ENCODE peak calls at places on chromosome 7, in nine cellular contexts. C is SK-N-SH, T is foreskin fibroblast, I is fibroblast of lung, D is tibial nerve, S is fibroblast of pulmonary artery, J is A549, X is cardiac muscle cell, Q is GM10248. H is an unnamed sample.

GRCh38 chr7:87156709-87157108 is 4.5 kb downstream of the DMTF1 start:
- DNase-seq in D (no peak), J (no peak), S (no peak), Q (no peak), X (no peak), T (no peak), C (no peak), I (peak; percentile 13), H (no peak)

GRCh38 chr7:18890885-18891621 is 226.4 kb downstream of the TWIST1 start:
- DNase-seq in Q (no peak), S (no peak), T (no peak), J (no peak), X (peak; percentile 44), C (no peak), D (no peak), I (peak; percentile 64), H (no peak)

GRCh38 chr7:95190515-95190914 is 133.8 kb downstream of the PON1 start:
- DNase-seq in X (no peak), D (no peak), S (peak; percentile 15), J (no peak), Q (no peak), I (no peak), T (no peak), C (no peak), H (no peak)

GRCh38 chr7:91157579-91158320 is 106.5 kb upstream of the FZD1 start:
- DNase-seq in Q (no peak), S (no peak), I (no peak), X (no peak), T (no peak), J (no peak), D (no peak), C (no peak), H (no peak)

GRCh38 chr7:137127806-137128205 is 215.7 kb downstream of the PTN start:
- DNase-seq in S (peak; percentile 14), X (no peak), D (no peak), I (no peak), T (no peak), Q (no peak), J (no peak), C (no peak), H (no peak)

GRCh38 chr7:150879345-150879744 is 27.0 kb downstream of the AOC1 start:
- DNase-seq in J (no peak), I (no peak), T (no peak), X (peak; percentile 34), S (peak; percentile 51), Q (no peak), D (no peak), C (no peak), H (no peak)

GRCh38 chr7:122802211-122802833 is 83.9 kb downstream of the CADPS2 start:
- DNase-seq in D (no peak), X (peak; percentile 18), S (peak; percentile 49), C (no peak), Q (no peak), J (no peak), I (no peak), T (no peak), H (no peak)

GRCh38 chr7:148819697-148820332 is 64.3 kb downstream of the EZH2 start:
- DNase-seq in T (peak; percentile 49), I (peak; percentile 17), D (no peak), S (peak; percentile 47), J (no peak), C (no peak), Q (no peak), X (peak; percentile 41), H (peak; percentile 40)

GRCh38 chr7:135274495-135275268 is 41.0 kb downstream of the STRA8 start:
- DNase-seq in X (peak; percentile 84), Q (peak; percentile 73), T (peak; percentile 84), S (peak; percentile 86), D (peak; percentile 49), J (peak; percentile 80), I (peak; percentile 83), C (peak; percentile 85), H (peak; percentile 74)

DNA sequence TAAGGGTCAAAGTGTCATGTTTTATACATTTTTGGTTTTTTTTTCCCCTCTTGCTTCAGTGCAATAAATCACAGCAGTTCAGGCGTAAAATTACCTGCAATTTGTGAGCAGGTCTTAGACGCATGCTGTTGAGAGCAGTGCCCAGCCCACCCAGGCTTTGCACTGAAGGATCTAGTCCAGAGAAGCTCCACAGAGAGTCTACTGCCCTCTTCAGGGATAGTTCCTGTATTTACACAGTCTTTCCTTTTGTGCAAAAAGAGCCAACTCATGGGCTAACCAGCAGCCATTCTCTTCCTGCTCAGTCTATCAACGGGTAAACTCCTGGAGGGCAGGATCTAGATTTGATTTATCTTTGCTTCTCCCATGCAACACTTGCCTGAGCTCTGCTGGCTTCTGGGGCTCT is 82.2 kb upstream of the NAMPT start:
- DNase-seq in Q (peak; percentile 29), I (peak; percentile 36), X (peak; percentile 65), C (no peak), D (no peak), J (no peak), S (peak; percentile 62), T (peak; percentile 38), H (peak; percentile 40)
- TF ChIP-seq CTCF in Q (peak; percentile 15), I (no peak), X (peak; percentile 46), C (peak; percentile 47), D (no peak), J (no peak), S (peak; percentile 49), T (peak; percentile 14), H (peak; percentile 48)

GRCh38 chr7:38748056-38748610 is 117.0 kb upstream of the AMPH start:
- DNase-seq in T (peak; percentile 37), S (peak; percentile 49), Q (no peak), I (peak; percentile 27), D (no peak), J (peak; percentile 38), C (peak; percentile 16), X (peak; percentile 37), H (peak; percentile 13)
- TF ChIP-seq CTCF in T (peak; percentile 38), S (peak; percentile 51), Q (peak; percentile 2), I (peak; percentile 43), D (no peak), J (peak; percentile 55), C (peak; percentile 66), X (peak; percentile 40), H (peak; percentile 53)

DNA sequence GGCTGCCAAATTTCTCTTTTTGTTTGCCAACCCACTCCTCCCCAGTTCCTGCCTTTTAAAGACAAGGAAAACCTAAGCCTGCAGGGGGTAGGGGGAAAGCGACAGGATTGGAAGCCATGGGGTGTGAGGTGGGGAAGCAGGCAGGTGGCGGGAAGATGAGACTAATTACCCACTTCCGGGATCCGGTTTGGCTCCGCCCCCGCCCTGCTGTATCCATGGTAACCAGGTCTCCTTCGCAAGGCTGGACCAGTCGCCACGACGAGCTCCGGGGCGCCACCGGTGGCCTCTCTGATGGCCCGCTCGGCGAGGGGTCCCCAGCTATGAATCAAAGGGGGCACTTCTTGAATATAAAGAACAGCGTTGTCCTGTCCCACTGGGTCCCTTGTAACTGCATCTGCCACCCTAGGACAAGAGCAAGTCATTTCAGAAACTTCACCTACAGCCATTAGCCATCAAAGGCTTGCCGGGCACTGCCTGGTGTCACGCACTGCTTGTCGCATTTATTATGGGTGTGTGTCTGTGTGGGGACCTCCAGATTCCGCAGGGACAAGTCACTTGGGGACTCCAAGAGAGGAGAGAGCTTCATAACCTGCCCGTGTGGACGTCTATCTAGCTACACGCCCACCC is 55.4 kb upstream of the LMTK2 start:
- DNase-seq in T (no peak), I (no peak), X (no peak), S (no peak), J (no peak), C (peak; percentile 81), D (no peak), Q (no peak), H (no peak)
- TF ChIP-seq CTCF in T (no peak), I (no peak), X (no peak), S (no peak), J (no peak), C (no peak), D (no peak), Q (no peak), H (no peak)

GRCh38 chr7:98993024-98993897 is 114.9 kb downstream of the TRRAP start:
- DNase-seq in X (no peak), T (no peak), J (no peak), Q (no peak), I (no peak), D (no peak), S (no peak), C (no peak), H (no peak)
- TF ChIP-seq CTCF in X (no peak), T (no peak), J (no peak), Q (no peak), I (no peak), D (no peak), S (peak; percentile 5), C (peak; percentile 33), H (no peak)

DNA sequence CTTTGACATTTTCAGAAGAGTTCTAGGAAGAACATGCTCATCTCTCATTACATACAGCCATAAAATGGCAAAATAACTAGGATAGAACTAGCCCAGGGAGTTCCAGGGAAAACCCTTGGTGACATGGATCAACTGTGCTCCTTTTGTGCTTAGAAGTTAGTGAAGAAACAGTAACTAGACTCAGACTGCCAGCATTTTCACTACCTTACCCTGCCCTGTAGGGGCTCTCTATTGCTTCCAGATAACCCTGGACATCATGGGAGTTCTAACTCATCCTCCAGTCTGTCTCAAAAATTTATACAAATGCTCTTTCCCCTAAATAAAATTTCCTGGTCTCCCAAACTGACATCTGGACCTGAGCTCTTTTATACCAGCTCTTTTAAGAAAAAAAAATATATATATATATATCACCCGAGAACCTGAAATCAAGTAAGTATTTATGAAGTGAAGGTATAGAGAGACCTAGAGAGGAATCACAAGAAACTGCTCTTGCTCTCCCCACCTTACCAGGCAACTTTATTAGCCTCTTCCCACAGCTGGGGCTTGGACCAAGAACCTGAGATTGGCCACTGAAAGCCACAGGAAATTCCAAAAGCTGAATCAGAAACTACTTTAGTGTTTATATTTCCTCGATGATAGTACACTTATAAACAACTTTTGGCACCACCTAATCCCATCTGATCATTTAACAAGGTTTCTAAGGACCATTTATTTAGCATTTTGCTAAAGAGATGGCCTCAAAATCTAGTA is 101.4 kb downstream of the RELN start:
- DNase-seq in D (no peak), Q (no peak), I (no peak), J (no peak), S (no peak), X (no peak), T (no peak), C (no peak), H (no peak)
- TF ChIP-seq CTCF in D (no peak), Q (no peak), I (no peak), J (no peak), S (no peak), X (no peak), T (no peak), C (peak; percentile 13), H (peak; percentile 8)

GRCh38 chr7:11835260-11835659 is 3.3 kb upstream of the THSD7A start:
- DNase-seq in S (peak; percentile 37), D (no peak), J (peak; percentile 26), I (peak; percentile 32), C (peak; percentile 23), X (peak; percentile 31), T (peak; percentile 22), Q (no peak), H (peak; percentile 9)
- TF ChIP-seq CTCF in S (peak; percentile 45), D (no peak), J (peak; percentile 86), I (peak; percentile 17), C (peak; percentile 70), X (peak; percentile 40), T (peak; percentile 18), Q (no peak), H (peak; percentile 34)

GRCh38 chr7:1045038-1045726 is 836 bp downstream of the GPR146 start:
- DNase-seq in I (no peak), X (no peak), T (no peak), D (no peak), J (no peak), S (no peak), C (no peak), Q (no peak), H (no peak)
- TF ChIP-seq CTCF in I (no peak), X (no peak), T (no peak), D (no peak), J (no peak), S (no peak), C (no peak), Q (no peak), H (no peak)

H was measured in astrocyte of the spinal cord.